ENCODE peak calls at places on chromosomes 6 and 20, in eight cellular contexts. One of them, this sample, is unnamed.

GRCh38 chr6:165854863-165855593 is 192.0 kb upstream of the PDE10A start:
- DNase-seq in fibroblast of the aortic adventitia: no peak
- DNase-seq in mammary epithelial cell: no peak
- DNase-seq in A549: no peak
- DNase-seq in astrocyte of the spinal cord: no peak
- DNase-seq in upper lobe of right lung: no peak
- DNase-seq in GM12864: no peak
- DNase-seq in cardiac fibroblast: no peak
- DNase-seq in this sample: no peak

GRCh38 chr6:18260448-18261106 is 3.8 kb downstream of the DEK start:
- DNase-seq in astrocyte of the spinal cord: peak
- DNase-seq in GM12864: peak
- DNase-seq in upper lobe of right lung: no peak
- DNase-seq in mammary epithelial cell: peak
- DNase-seq in A549: no peak
- DNase-seq in fibroblast of the aortic adventitia: peak
- DNase-seq in cardiac fibroblast: peak
- DNase-seq in this sample: no peak

GRCh38 chr20:890671-891070 is 25.5 kb downstream of the ANGPT4 start:
- DNase-seq in astrocyte of the spinal cord: no peak
- DNase-seq in cardiac fibroblast: no peak
- DNase-seq in GM12864: no peak
- DNase-seq in upper lobe of right lung: no peak
- DNase-seq in mammary epithelial cell: no peak
- DNase-seq in A549: no peak
- DNase-seq in fibroblast of the aortic adventitia: no peak
- DNase-seq in this sample: no peak

GRCh38 chr20:5893052-5893451 is 57.3 kb downstream of the TRMT6 start:
- DNase-seq in fibroblast of the aortic adventitia: peak
- DNase-seq in GM12864: no peak
- DNase-seq in cardiac fibroblast: no peak
- DNase-seq in mammary epithelial cell: no peak
- DNase-seq in A549: no peak
- DNase-seq in upper lobe of right lung: no peak
- DNase-seq in astrocyte of the spinal cord: no peak
- DNase-seq in this sample: no peak

GRCh38 chr6:113110211-113110610 is 746.9 kb upstream of the MARCKS start:
- DNase-seq in upper lobe of right lung: no peak
- DNase-seq in mammary epithelial cell: no peak
- DNase-seq in astrocyte of the spinal cord: no peak
- DNase-seq in fibroblast of the aortic adventitia: no peak
- DNase-seq in cardiac fibroblast: no peak
- DNase-seq in GM12864: no peak
- DNase-seq in A549: no peak
- DNase-seq in this sample: no peak

GRCh38 chr6:28944412-28945006 is 20.7 kb upstream of the TRIM27 start:
- DNase-seq in A549: no peak
- DNase-seq in upper lobe of right lung: no peak
- DNase-seq in cardiac fibroblast: peak
- DNase-seq in astrocyte of the spinal cord: peak
- DNase-seq in mammary epithelial cell: peak
- DNase-seq in GM12864: peak
- DNase-seq in fibroblast of the aortic adventitia: peak
- DNase-seq in this sample: peak

GRCh38 chr6:1381397-1382330 is 7.7 kb upstream of the FOXF2 start:
- DNase-seq in cardiac fibroblast: peak
- DNase-seq in upper lobe of right lung: peak
- DNase-seq in A549: no peak
- DNase-seq in astrocyte of the spinal cord: no peak
- DNase-seq in mammary epithelial cell: no peak
- DNase-seq in fibroblast of the aortic adventitia: no peak
- DNase-seq in GM12864: no peak
- DNase-seq in this sample: no peak

GRCh38 chr20:62595491-62595890 is 46.8 kb upstream of the SLCO4A1 start:
- DNase-seq in cardiac fibroblast: peak
- DNase-seq in GM12864: no peak
- DNase-seq in upper lobe of right lung: no peak
- DNase-seq in astrocyte of the spinal cord: peak
- DNase-seq in fibroblast of the aortic adventitia: peak
- DNase-seq in A549: peak
- DNase-seq in mammary epithelial cell: peak
- DNase-seq in this sample: no peak

GRCh38 chr20:40960101-40960500 is 68.5 kb upstream of the TOP1 start:
- DNase-seq in upper lobe of right lung: no peak
- DNase-seq in mammary epithelial cell: no peak
- DNase-seq in GM12864: no peak
- DNase-seq in cardiac fibroblast: no peak
- DNase-seq in fibroblast of the aortic adventitia: no peak
- DNase-seq in A549: no peak
- DNase-seq in astrocyte of the spinal cord: no peak
- DNase-seq in this sample: no peak

GRCh38 chr6:79525272-79526100 is 11.7 kb downstream of the LCA5 start:
- DNase-seq in GM12864: no peak
- DNase-seq in cardiac fibroblast: peak
- DNase-seq in mammary epithelial cell: peak
- DNase-seq in upper lobe of right lung: no peak
- DNase-seq in astrocyte of the spinal cord: peak
- DNase-seq in A549: no peak
- DNase-seq in fibroblast of the aortic adventitia: peak
- DNase-seq in this sample: no peak

GRCh38 chr6:26194774-26195375 is 107.6 kb downstream of the HFE start:
- DNase-seq in upper lobe of right lung: no peak
- DNase-seq in mammary epithelial cell: no peak
- DNase-seq in A549: no peak
- DNase-seq in fibroblast of the aortic adventitia: peak
- DNase-seq in astrocyte of the spinal cord: peak
- DNase-seq in cardiac fibroblast: no peak
- DNase-seq in GM12864: no peak
- DNase-seq in this sample: no peak

GRCh38 chr6:124947821-124948451 is 14.3 kb upstream of the RNF217 start:
- DNase-seq in astrocyte of the spinal cord: peak
- DNase-seq in GM12864: no peak
- DNase-seq in upper lobe of right lung: no peak
- DNase-seq in mammary epithelial cell: peak
- DNase-seq in fibroblast of the aortic adventitia: peak
- DNase-seq in A549: no peak
- DNase-seq in cardiac fibroblast: peak
- DNase-seq in this sample: no peak

GRCh38 chr6:52213127-52213526 is 27.0 kb downstream of the IL17A start:
- DNase-seq in GM12864: no peak
- DNase-seq in upper lobe of right lung: no peak
- DNase-seq in mammary epithelial cell: no peak
- DNase-seq in fibroblast of the aortic adventitia: no peak
- DNase-seq in cardiac fibroblast: no peak
- DNase-seq in A549: no peak
- DNase-seq in astrocyte of the spinal cord: no peak
- DNase-seq in this sample: no peak

GRCh38 chr6:43467752-43468151 is 9.6 kb upstream of the TJAP1 start:
- DNase-seq in upper lobe of right lung: no peak
- DNase-seq in astrocyte of the spinal cord: no peak
- DNase-seq in fibroblast of the aortic adventitia: no peak
- DNase-seq in mammary epithelial cell: no peak
- DNase-seq in A549: no peak
- DNase-seq in GM12864: no peak
- DNase-seq in cardiac fibroblast: no peak
- DNase-seq in this sample: no peak

GRCh38 chr6:85404497-85405174 is 45.2 kb upstream of the NT5E start:
- DNase-seq in astrocyte of the spinal cord: peak
- DNase-seq in A549: peak
- DNase-seq in cardiac fibroblast: peak
- DNase-seq in GM12864: no peak
- DNase-seq in fibroblast of the aortic adventitia: peak
- DNase-seq in mammary epithelial cell: peak
- DNase-seq in upper lobe of right lung: no peak
- DNase-seq in this sample: peak

GRCh38 chr20:15236812-15237211 is 899.4 kb upstream of the FLRT3 start:
- DNase-seq in cardiac fibroblast: peak
- DNase-seq in A549: peak
- DNase-seq in fibroblast of the aortic adventitia: peak
- DNase-seq in astrocyte of the spinal cord: peak
- DNase-seq in upper lobe of right lung: no peak
- DNase-seq in GM12864: peak
- DNase-seq in mammary epithelial cell: peak
- DNase-seq in this sample: peak

GRCh38 chr6:21227486-21227885 is 366.1 kb upstream of the SOX4 start:
- DNase-seq in cardiac fibroblast: no peak
- DNase-seq in mammary epithelial cell: peak
- DNase-seq in A549: no peak
- DNase-seq in upper lobe of right lung: no peak
- DNase-seq in fibroblast of the aortic adventitia: no peak
- DNase-seq in astrocyte of the spinal cord: peak
- DNase-seq in GM12864: no peak
- DNase-seq in this sample: no peak

GRCh38 chr6:157270308-157270707 is 53.0 kb downstream of the TMEM242 start:
- DNase-seq in A549: no peak
- DNase-seq in mammary epithelial cell: no peak
- DNase-seq in fibroblast of the aortic adventitia: no peak
- DNase-seq in GM12864: no peak
- DNase-seq in upper lobe of right lung: no peak
- DNase-seq in cardiac fibroblast: no peak
- DNase-seq in astrocyte of the spinal cord: no peak
- DNase-seq in this sample: no peak

GRCh38 chr6:157269261-157269794 is 54.0 kb downstream of the TMEM242 start:
- DNase-seq in GM12864: no peak
- DNase-seq in fibroblast of the aortic adventitia: peak
- DNase-seq in cardiac fibroblast: peak
- DNase-seq in mammary epithelial cell: peak
- DNase-seq in astrocyte of the spinal cord: peak
- DNase-seq in upper lobe of right lung: no peak
- DNase-seq in A549: no peak
- DNase-seq in this sample: peak

GRCh38 chr6:157268396-157268795 is 54.9 kb downstream of the TMEM242 start:
- DNase-seq in A549: no peak
- DNase-seq in GM12864: no peak
- DNase-seq in upper lobe of right lung: no peak
- DNase-seq in fibroblast of the aortic adventitia: no peak
- DNase-seq in cardiac fibroblast: no peak
- DNase-seq in astrocyte of the spinal cord: no peak
- DNase-seq in mammary epithelial cell: no peak
- DNase-seq in this sample: no peak

GRCh38 chr6:157267654-157268053 is 55.7 kb downstream of the TMEM242 start:
- DNase-seq in upper lobe of right lung: no peak
- DNase-seq in astrocyte of the spinal cord: no peak
- DNase-seq in fibroblast of the aortic adventitia: no peak
- DNase-seq in cardiac fibroblast: no peak
- DNase-seq in GM12864: no peak
- DNase-seq in A549: no peak
- DNase-seq in mammary epithelial cell: no peak
- DNase-seq in this sample: no peak

GRCh38 chr6:157268835-157269234 is 54.5 kb downstream of the TMEM242 start:
- DNase-seq in astrocyte of the spinal cord: no peak
- DNase-seq in fibroblast of the aortic adventitia: no peak
- DNase-seq in GM12864: no peak
- DNase-seq in cardiac fibroblast: no peak
- DNase-seq in mammary epithelial cell: no peak
- DNase-seq in A549: no peak
- DNase-seq in upper lobe of right lung: no peak
- DNase-seq in this sample: no peak
- H3K4me3 ChIP-seq in astrocyte of the spinal cord: no peak
- H3K4me3 ChIP-seq in fibroblast of the aortic adventitia: no peak
- H3K4me3 ChIP-seq in GM12864: no peak
- H3K4me3 ChIP-seq in cardiac fibroblast: no peak
- H3K4me3 ChIP-seq in mammary epithelial cell: no peak
- H3K4me3 ChIP-seq in A549: no peak
- H3K4me3 ChIP-seq in upper lobe of right lung: no peak
- H3K4me3 ChIP-seq in this sample: no peak

GRCh38 chr6:143232849-143233248 is 172.2 kb downstream of the AIG1 start:
- DNase-seq in cardiac fibroblast: peak
- DNase-seq in GM12864: no peak
- DNase-seq in upper lobe of right lung: no peak
- DNase-seq in astrocyte of the spinal cord: no peak
- DNase-seq in mammary epithelial cell: peak
- DNase-seq in fibroblast of the aortic adventitia: peak
- DNase-seq in A549: peak
- DNase-seq in this sample: no peak
- TF ChIP-seq CTCF in cardiac fibroblast: peak
- TF ChIP-seq CTCF in GM12864: peak
- TF ChIP-seq CTCF in upper lobe of right lung: peak
- TF ChIP-seq CTCF in astrocyte of the spinal cord: peak
- TF ChIP-seq CTCF in mammary epithelial cell: peak
- TF ChIP-seq CTCF in fibroblast of the aortic adventitia: peak
- TF ChIP-seq CTCF in A549: peak
- TF ChIP-seq CTCF in this sample: peak

DNA sequence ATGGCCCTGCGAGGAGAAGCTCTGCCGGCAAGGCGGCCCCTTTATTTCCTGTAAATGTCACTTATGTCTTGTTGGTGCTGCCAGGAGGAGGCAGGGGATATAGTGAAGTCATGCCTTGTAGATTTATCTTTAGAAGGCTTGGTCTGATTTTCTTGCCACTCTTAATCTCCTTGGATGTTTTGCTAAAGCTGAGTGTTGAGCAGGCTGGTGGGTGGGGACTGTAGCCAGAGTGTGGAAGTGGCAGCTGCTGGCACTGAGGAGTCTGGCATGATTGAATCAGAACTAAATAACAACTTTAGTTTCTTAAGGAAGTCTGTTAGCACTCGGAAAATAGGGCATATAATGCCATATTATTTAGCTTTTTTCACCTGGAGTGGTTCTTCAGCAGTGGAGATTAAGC is 77.9 kb downstream of the PHF20 start:
- DNase-seq in cardiac fibroblast: no peak
- DNase-seq in upper lobe of right lung: no peak
- DNase-seq in mammary epithelial cell: no peak
- DNase-seq in fibroblast of the aortic adventitia: no peak
- DNase-seq in astrocyte of the spinal cord: no peak
- DNase-seq in GM12864: no peak
- DNase-seq in A549: no peak
- DNase-seq in this sample: no peak
- H3K4me3 ChIP-seq in cardiac fibroblast: no peak
- H3K4me3 ChIP-seq in upper lobe of right lung: no peak
- H3K4me3 ChIP-seq in mammary epithelial cell: no peak
- H3K4me3 ChIP-seq in fibroblast of the aortic adventitia: no peak
- H3K4me3 ChIP-seq in astrocyte of the spinal cord: no peak
- H3K4me3 ChIP-seq in GM12864: no peak
- H3K4me3 ChIP-seq in A549: no peak
- H3K4me3 ChIP-seq in this sample: no peak

DNA sequence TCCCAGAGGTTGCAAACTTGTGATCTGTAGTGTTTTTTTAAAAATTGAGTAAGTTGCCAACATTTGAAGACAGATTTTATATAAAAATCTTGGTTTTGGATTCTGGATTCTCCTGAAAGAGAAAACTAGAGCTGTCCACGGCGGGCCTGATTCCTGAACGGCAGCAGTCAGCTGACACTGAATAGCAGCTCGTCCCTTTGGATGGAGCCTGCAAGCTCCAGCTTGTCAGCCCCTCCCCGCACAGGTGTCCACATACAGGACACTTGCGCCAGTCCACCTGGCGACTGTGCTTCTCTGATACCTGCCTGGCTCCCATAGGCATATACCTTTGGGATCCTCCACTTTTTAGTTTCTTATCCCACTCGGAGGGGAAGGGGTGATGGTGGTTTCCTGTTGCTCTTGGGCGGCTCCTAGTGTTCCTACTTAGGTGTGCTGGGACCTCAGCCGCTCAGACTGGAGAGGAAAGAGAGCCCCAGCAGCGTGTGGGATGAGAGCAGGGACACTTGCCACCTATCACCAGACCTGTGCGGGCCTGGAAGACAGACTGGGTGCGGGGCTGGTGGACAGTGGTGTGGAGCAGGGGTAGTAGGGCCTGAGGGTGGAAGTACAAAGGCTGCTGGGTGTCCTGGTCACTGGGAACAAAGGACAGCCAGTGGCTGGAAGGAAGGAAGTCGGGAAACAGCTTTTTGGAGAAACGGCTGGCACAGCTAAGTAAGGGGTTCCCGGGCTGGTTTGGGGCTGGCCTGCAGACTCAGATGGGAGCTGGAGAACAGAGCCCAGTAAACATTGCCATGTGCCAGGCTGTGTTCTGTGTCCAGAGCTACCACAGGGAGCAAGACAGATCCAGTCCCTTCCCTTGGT is 18.3 kb downstream of the GHRH start:
- DNase-seq in upper lobe of right lung: no peak
- DNase-seq in GM12864: no peak
- DNase-seq in mammary epithelial cell: no peak
- DNase-seq in cardiac fibroblast: no peak
- DNase-seq in fibroblast of the aortic adventitia: no peak
- DNase-seq in A549: no peak
- DNase-seq in astrocyte of the spinal cord: no peak
- DNase-seq in this sample: no peak
- TF ChIP-seq CTCF in upper lobe of right lung: no peak
- TF ChIP-seq CTCF in GM12864: no peak
- TF ChIP-seq CTCF in mammary epithelial cell: peak
- TF ChIP-seq CTCF in cardiac fibroblast: peak
- TF ChIP-seq CTCF in fibroblast of the aortic adventitia: no peak
- TF ChIP-seq CTCF in A549: no peak
- TF ChIP-seq CTCF in astrocyte of the spinal cord: peak
- TF ChIP-seq CTCF in this sample: peak

This sample was measured in HFF-Myc.